ENCODE peak calls at places on chromosomes 1 and 21, in four cellular contexts. L is Panc1, C is K562, K is HepG2. O is an unnamed sample.

GRCh38 chr1:2591581-2592261 is 5.1 kb downstream of the PRXL2B start:
- DNase-seq in L (no peak), C (no peak), K (no peak), O (no peak)

GRCh38 chr1:65174585-65174984 is 26.6 kb downstream of the AK4 start:
- DNase-seq in L (no peak), C (no peak), K (no peak), O (peak; percentile 70)

GRCh38 chr1:64073705-64074104 is 129.7 kb upstream of the UBE2U start:
- DNase-seq in L (no peak), C (no peak), K (no peak), O (no peak)

GRCh38 chr21:44759628-44760285 is 41.9 kb downstream of the UBE2G2 start:
- DNase-seq in L (no peak), C (no peak), K (no peak), O (no peak)

GRCh38 chr1:168220470-168220871 is 5.3 kb upstream of the SFT2D2 start:
- DNase-seq in L (no peak), C (no peak), K (no peak), O (no peak)

GRCh38 chr21:45623436-45623835 is 20.1 kb upstream of the PCBP3 start:
- DNase-seq in L (no peak), C (no peak), K (no peak), O (no peak)

GRCh38 chr1:47521034-47521871 is 83.4 kb downstream of the FOXD2 start:
- DNase-seq in L (no peak), C (no peak), K (no peak), O (no peak)

GRCh38 chr1:9586147-9586766 is 2.5 kb upstream of the TMEM201 start:
- DNase-seq in L (no peak), C (no peak), K (no peak), O (no peak)

GRCh38 chr1:23889074-23889473 is 21.0 kb upstream of the FUCA1 start:
- DNase-seq in L (no peak), C (no peak), K (no peak), O (no peak)

GRCh38 chr1:212827377-212827776 is 20.1 kb downstream of the SPATA45 start:
- DNase-seq in L (no peak), C (no peak), K (no peak), O (no peak)

DNA sequence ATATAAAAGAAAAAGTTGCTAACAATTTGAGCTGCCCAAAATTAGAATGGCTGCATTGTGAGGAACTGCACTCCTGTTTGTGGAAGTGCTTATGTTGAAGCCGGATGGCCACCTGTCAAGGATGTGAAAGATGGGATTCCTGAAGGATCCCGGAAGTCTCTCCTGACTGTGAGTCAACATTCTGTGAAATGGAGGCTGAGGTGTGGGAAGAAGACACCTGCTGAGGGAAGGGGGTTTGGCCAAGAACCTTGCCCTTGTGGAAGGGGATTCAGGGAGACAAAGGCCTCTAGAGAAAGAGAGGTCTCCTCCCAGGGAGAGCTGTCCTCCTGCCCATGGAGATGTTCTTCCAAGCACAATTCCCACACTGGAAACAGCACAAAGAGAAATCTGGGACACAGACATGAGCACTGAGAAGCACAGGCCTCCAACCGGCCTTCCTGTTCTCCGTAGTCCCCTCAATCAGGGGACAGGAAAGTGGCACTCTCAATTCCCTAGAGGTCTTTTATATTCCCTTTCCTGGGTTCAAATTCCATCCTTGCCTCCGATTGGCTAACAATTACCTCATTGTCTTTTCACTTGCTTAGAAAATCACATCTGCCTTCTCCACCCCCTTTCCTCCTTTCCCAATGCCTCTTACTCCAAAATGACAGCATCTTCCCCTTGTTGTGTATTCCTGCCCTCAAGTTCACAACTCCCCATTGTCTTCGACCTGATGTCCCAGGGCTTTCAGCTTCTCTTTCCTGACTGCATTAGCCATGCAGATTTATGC is 70.6 kb downstream of the CD2 start:
- DNase-seq in L (no peak), C (no peak), K (no peak), O (no peak)
- TF ChIP-seq TCF7L2 in L (no peak), C (no peak), K (no peak), O (no peak)

GRCh38 chr1:161749509-161750407 is at the start of gene DUSP12:
- DNase-seq in L (no peak), C (peak; percentile 86), K (peak; percentile 90), O (peak; percentile 90)
- TF ChIP-seq CTCF in L (peak; percentile 54), C (peak; percentile 38), K (peak; percentile 79), O (peak; percentile 1)

DNA sequence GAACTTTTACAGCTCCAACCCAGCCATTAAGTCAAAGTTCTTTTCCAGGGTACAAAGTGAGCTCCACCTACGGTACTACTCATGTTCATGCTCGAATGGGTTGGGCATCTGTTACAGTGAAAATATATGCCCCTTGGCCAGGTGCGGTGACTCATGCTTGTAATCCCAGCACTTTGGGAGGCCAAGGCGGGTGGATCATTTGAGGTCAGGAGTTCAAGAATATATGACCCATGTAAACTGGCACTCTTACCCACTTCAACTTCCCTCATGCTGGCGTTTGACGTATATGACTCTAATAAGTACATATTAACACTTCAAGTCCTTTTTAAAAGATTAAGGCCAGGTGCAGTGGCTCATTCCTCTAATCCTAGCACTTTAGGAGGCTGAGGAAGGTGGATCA is 71.3 kb upstream of the PKN2 start:
- DNase-seq in L (no peak), C (no peak), K (no peak), O (peak; percentile 22)
- TF ChIP-seq TCF7L2 in L (no peak), C (no peak), K (no peak), O (peak; percentile 51)

GRCh38 chr1:156876281-156876680 is 15.6 kb downstream of the NTRK1 start:
- DNase-seq in L (no peak), C (no peak), K (no peak), O (no peak)
- TF ChIP-seq CTCF in L (no peak), C (no peak), K (no peak), O (no peak)

GRCh38 chr1:13930151-13930550 is 230.2 kb downstream of the PRDM2 start:
- DNase-seq in L (no peak), C (peak; percentile 37), K (peak; percentile 9), O (peak; percentile 27)
- TF ChIP-seq TCF7L2 in L (no peak), C (no peak), K (no peak), O (no peak)

DNA sequence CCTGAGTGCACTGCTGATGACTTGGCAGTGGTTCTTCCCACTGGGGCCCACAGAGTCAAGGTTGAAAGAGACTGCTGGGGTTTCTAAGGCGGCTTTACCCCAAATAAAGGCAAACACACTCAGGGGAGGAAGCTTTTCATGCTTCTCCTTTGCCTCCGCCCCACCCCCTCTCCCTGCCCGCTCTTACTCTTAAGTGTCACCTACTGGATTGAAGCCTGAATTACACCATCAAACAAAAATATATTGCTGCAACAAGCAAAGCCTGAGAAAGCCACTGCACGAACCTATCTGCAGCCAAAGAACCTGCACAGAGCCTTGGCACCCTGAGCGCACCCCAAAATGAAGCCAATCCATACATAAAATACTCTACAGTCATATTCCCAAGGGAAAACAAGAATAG is 63.1 kb downstream of the PTGFR start:
- DNase-seq in L (no peak), C (no peak), K (peak; percentile 11), O (peak; percentile 7)
- TF ChIP-seq CTCF in L (no peak), C (no peak), K (peak; percentile 50), O (no peak)

O was measured in HCT116.